ENCODE peak calls at places on chromosomes 3 and 15, in ten cellular contexts. S is fibroblast of lung; K is amniotic stem cell; U is A172; E is ELR; V is GM03348; O is ovary; I is Jurkat, Clone E6-1; Y is IMR-90; M is HuH-7. A is an unnamed sample.
A peak's percentile ranks its signal among the peaks of the same experiment; 100 is the strongest.

GRCh38 chr3:14253022-14253761 is 74.6 kb downstream of the LSM3 start:
- DNase-seq in I (no peak), Y (peak; percentile 41), E (peak; percentile 45), S (peak; percentile 84), M (peak; percentile 65), U (peak; percentile 43), V (peak; percentile 76), K (no peak), O (no peak), A (no peak)

GRCh38 chr3:149224736-149225594 is 3.3 kb upstream of the CP start:
- DNase-seq in I (no peak), M (peak; percentile 21), O (no peak), U (peak; percentile 77), S (peak; percentile 83), Y (peak; percentile 92), E (peak; percentile 95), V (peak; percentile 66), K (peak; percentile 28), A (peak; percentile 84)

GRCh38 chr3:189490749-189491148 is 140.4 kb upstream of the TP63 start:
- DNase-seq in O (no peak), Y (no peak), M (no peak), U (peak; percentile 17), V (peak; percentile 3), K (no peak), I (no peak), E (no peak), S (no peak), A (no peak)

GRCh38 chr15:32908921-32909320 is 191.1 kb downstream of the GREM1 start:
- DNase-seq in M (no peak), O (no peak), K (no peak), U (no peak), E (no peak), I (no peak), V (no peak), Y (no peak), S (no peak), A (no peak)

GRCh38 chr3:101266566-101266965 is 53.8 kb downstream of the IMPG2 start:
- DNase-seq in V (no peak), U (no peak), E (no peak), K (no peak), S (no peak), Y (no peak), I (no peak), O (no peak), M (no peak), A (no peak)

GRCh38 chr3:56702487-56703315 is 19.6 kb upstream of the TASOR start:
- DNase-seq in E (peak; percentile 74), I (peak; percentile 78), M (peak; percentile 13), Y (peak; percentile 76), K (peak; percentile 25), S (peak; percentile 63), U (peak; percentile 60), V (peak; percentile 76), O (no peak), A (peak; percentile 64)

GRCh38 chr15:45594322-45594721 is 7.1 kb downstream of the BLOC1S6 start:
- DNase-seq in V (no peak), E (no peak), S (peak; percentile 40), M (no peak), K (no peak), U (no peak), I (no peak), Y (peak; percentile 42), O (no peak), A (no peak)

GRCh38 chr3:30162579-30162978 is 443.8 kb upstream of the TGFBR2 start:
- DNase-seq in S (peak; percentile 96), K (peak; percentile 12), M (no peak), O (no peak), E (peak; percentile 71), I (no peak), V (peak; percentile 80), U (peak; percentile 96), Y (peak; percentile 91), A (no peak)

GRCh38 chr3:50168388-50168787 is 13.3 kb downstream of the SEMA3F start:
- DNase-seq in V (no peak), O (no peak), I (no peak), Y (no peak), M (no peak), E (no peak), S (no peak), K (no peak), U (no peak), A (no peak)

GRCh38 chr3:119352863-119353527 is 58.8 kb downstream of the ARHGAP31 start:
- DNase-seq in I (peak; percentile 41), M (no peak), V (peak; percentile 65), K (peak; percentile 58), Y (peak; percentile 89), E (peak; percentile 66), S (peak; percentile 74), U (no peak), O (no peak), A (peak; percentile 41)

GRCh38 chr15:78205337-78205736 is 29.0 kb downstream of the ACSBG1 start:
- DNase-seq in I (no peak), K (no peak), E (no peak), O (no peak), Y (no peak), U (no peak), V (no peak), S (no peak), M (no peak), A (no peak)